ENCODE peak calls at places on chromosomes 3 and 15, in five cellular contexts. A is cardiac fibroblast, G is type B pancreatic cell, F is PC-9, D is ascending aorta. W is an unnamed sample.
A peak's percentile ranks its signal among the peaks of the same experiment; 100 is the strongest.

GRCh38 chr15:32706704-32707103 is 11.1 kb upstream of the GREM1 start:
- DNase-seq in A (peak; percentile 80), G (no peak), F (peak; percentile 67), D (no peak), W (peak; percentile 93)

GRCh38 chr3:42224658-42225421 is 41.1 kb downstream of the CCK start:
- DNase-seq in A (no peak), G (no peak), F (no peak), D (no peak), W (no peak)

GRCh38 chr3:24508423-24508839 is 13.8 kb upstream of the THRB start:
- DNase-seq in A (peak; percentile 82), G (no peak), F (peak; percentile 71), D (no peak), W (no peak)

GRCh38 chr3:108432431-108432830 is 78.0 kb downstream of the MYH15 start:
- DNase-seq in A (no peak), G (no peak), F (no peak), D (no peak), W (no peak)

GRCh38 chr15:58459562-58459961 is 27.8 kb downstream of the LIPC start:
- DNase-seq in A (no peak), G (no peak), F (no peak), D (no peak), W (no peak)

GRCh38 chr15:36481156-36481555 is 98.3 kb upstream of the CDIN1 start:
- DNase-seq in A (no peak), G (no peak), F (no peak), D (no peak), W (no peak)

GRCh38 chr3:126464997-126465396 is 10.7 kb downstream of the ZXDC start:
- DNase-seq in A (no peak), G (no peak), F (no peak), D (no peak), W (no peak)

GRCh38 chr3:118641608-118642007 is 393.0 kb downstream of the IGSF11 start:
- DNase-seq in A (no peak), G (no peak), F (no peak), D (no peak), W (no peak)

GRCh38 chr3:110436209-110436608 is 635.4 kb upstream of the NECTIN3 start:
- DNase-seq in A (no peak), G (no peak), F (no peak), D (no peak), W (no peak)

GRCh38 chr3:149449799-149450198 is 24.7 kb upstream of the TM4SF4 start:
- DNase-seq in A (no peak), G (no peak), F (peak; percentile 39), D (no peak), W (peak; percentile 13)

GRCh38 chr3:158776531-158776930 is 25.3 kb upstream of the MFSD1 start:
- DNase-seq in A (no peak), G (no peak), F (no peak), D (no peak), W (no peak)

GRCh38 chr3:40810813-40811212 is 286.1 kb downstream of the ZNF621 start:
- DNase-seq in A (no peak), G (no peak), F (no peak), D (no peak), W (no peak)

GRCh38 chr3:9909221-9910013 is 6.8 kb downstream of the IL17RE start:
- DNase-seq in A (peak; percentile 33), G (no peak), F (no peak), D (no peak), W (no peak)

GRCh38 chr15:48939686-48940085 is 24.0 kb downstream of the SHC4 start:
- DNase-seq in A (peak; percentile 98), G (no peak), F (no peak), D (no peak), W (peak; percentile 98)

GRCh38 chr15:69609176-69609575 is 156.6 kb downstream of the RPLP1 start:
- DNase-seq in A (peak; percentile 62), G (no peak), F (peak; percentile 71), D (no peak), W (peak; percentile 28)

GRCh38 chr3:142904639-142905441 is 16.0 kb upstream of the PCOLCE2 start:
- DNase-seq in A (peak; percentile 71), G (no peak), F (peak; percentile 21), D (no peak), W (peak; percentile 12)

GRCh38 chr15:74399511-74400312 is 32.3 kb upstream of the CYP11A1 start:
- DNase-seq in A (peak; percentile 63), G (no peak), F (peak; percentile 54), D (no peak), W (peak; percentile 58)

GRCh38 chr3:42668403-42668740 is 14.9 kb downstream of the ZBTB47 start:
- DNase-seq in A (no peak), G (no peak), F (no peak), D (no peak), W (no peak)

GRCh38 chr15:38247336-38247735 is 5.3 kb upstream of the SPRED1 start:
- DNase-seq in A (peak; percentile 29), G (no peak), F (no peak), D (no peak), W (no peak)

GRCh38 chr3:128714887-128715496 is 11.0 kb upstream of the RAB7A start:
- DNase-seq in A (no peak), G (no peak), F (no peak), D (no peak), W (no peak)

GRCh38 chr15:69760890-69761568 is 308.4 kb downstream of the RPLP1 start:
- DNase-seq in A (peak; percentile 99), G (no peak), F (peak; percentile 95), D (peak; percentile 91), W (peak; percentile 98)

GRCh38 chr15:63040954-63041353 is 1.6 kb upstream of the TPM1 start:
- DNase-seq in A (peak; percentile 12), G (no peak), F (no peak), D (peak; percentile 80), W (no peak)

GRCh38 chr15:49863431-49864205 is 242.8 kb downstream of the DTWD1 start:
- DNase-seq in A (peak; percentile 94), G (no peak), F (no peak), D (no peak), W (peak; percentile 78)

GRCh38 chr3:75332784-75333183 is 331.3 kb upstream of the FRG2C start:
- DNase-seq in A (no peak), G (no peak), F (no peak), D (no peak), W (no peak)

GRCh38 chr3:79766474-79767193 is 1.2 kb downstream of the ROBO1 start:
- DNase-seq in A (peak; percentile 2), G (no peak), F (no peak), D (no peak), W (no peak)

GRCh38 chr3:111071257-111072015 is at the start of gene NECTIN3:
- DNase-seq in A (peak; percentile 98), G (peak; percentile 93), F (peak; percentile 49), D (peak; percentile 96), W (peak; percentile 99)

DNA sequence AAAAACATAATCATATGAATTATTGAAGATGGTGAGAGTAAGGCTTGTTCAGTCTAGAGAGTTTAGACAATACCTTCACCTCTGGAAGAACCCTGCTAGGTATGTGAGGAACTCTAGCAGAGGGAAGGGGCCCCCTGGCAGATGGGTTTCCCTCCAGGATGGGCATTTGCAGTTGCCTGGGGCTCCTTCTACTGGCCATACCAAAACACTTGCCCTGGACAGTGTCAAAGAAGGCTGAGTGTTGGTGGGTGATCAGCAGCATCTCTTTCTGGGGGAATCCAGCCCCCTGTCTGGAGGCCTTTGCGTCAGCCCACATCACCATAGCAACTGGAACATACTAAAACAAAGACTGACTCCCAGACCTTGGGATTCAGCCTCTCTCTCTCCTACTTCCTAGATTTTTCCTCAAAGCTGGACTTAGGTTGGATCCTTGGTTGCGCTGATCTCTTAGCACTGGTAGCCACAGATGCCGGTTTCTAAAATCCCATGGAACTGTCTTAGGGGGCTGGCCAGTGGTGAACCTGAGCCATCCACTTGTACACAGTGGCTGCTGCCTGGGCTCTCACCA is 8.2 kb downstream of the CEMIP start:
- DNase-seq in A (no peak), G (no peak), F (no peak), D (no peak), W (no peak)
- TF ChIP-seq CTCF in A (no peak), G (no peak), F (no peak), D (no peak), W (no peak)

GRCh38 chr3:63519426-63519825 is 133.0 kb upstream of the SNTN start:
- DNase-seq in A (peak; percentile 29), G (no peak), F (no peak), D (no peak), W (no peak)

GRCh38 chr3:63521657-63522056 is 130.8 kb upstream of the SNTN start:
- DNase-seq in A (no peak), G (no peak), F (no peak), D (no peak), W (no peak)

GRCh38 chr3:63528325-63529000 is 124.0 kb upstream of the SNTN start:
- DNase-seq in A (no peak), G (no peak), F (no peak), D (no peak), W (no peak)

GRCh38 chr3:63523100-63523499 is 129.4 kb upstream of the SNTN start:
- DNase-seq in A (no peak), G (no peak), F (no peak), D (no peak), W (no peak)
- TF ChIP-seq CTCF in A (no peak), G (no peak), F (no peak), D (no peak), W (no peak)

DNA sequence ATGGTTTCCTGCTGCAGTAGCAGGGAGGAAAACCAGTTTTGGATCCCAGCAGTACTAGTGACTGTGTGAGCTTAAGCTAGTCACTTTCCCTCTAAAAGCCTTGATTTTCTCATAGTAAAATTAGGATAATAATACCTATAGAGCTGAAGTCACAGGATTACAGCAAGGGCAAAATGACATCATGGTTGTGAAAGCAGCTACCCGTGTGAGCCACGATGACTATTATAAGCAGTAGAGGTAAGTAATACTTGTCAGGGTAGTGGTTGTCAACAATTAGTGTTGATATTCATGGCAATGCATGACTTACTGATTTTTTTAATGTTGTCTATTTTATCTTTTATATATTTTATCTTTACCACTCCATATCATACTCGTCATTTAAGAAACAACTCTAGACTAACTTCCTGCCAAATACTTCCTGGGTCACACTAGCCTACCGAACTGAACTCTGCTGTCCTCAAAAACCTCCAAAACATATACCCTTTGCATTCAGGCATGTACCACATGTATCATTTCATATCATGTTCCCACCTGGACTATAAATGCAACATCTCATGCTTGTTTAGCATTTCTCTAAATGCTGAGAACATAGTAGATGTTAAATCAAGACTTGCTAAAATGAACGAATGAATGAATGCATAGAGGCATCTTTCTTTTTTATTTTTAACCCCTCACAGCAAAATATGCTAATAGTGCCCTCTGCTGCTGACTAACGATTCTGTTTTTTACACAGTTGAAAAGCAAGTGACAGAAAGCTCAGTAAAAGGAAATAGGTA is 172.6 kb downstream of the P3H2 start:
- DNase-seq in A (peak; percentile 66), G (no peak), F (peak; percentile 56), D (no peak), W (peak; percentile 32)
- TF ChIP-seq CTCF in A (peak; percentile 56), G (peak; percentile 78), F (peak; percentile 94), D (no peak), W (peak; percentile 82)

GRCh38 chr15:77830041-77830440 is 197.3 kb upstream of the LINGO1 start:
- DNase-seq in A (peak; percentile 60), G (no peak), F (no peak), D (no peak), W (peak; percentile 30)
- TF ChIP-seq CTCF in A (no peak), G (no peak), F (no peak), D (no peak), W (no peak)

W was measured in HFFc6.